ENCODE peak calls at places on chromosomes 5 and 9, in ten cellular contexts. C, N, H, Q, D, P, K, J, A and I are unnamed samples.

GRCh38 chr5:75651575-75651974 is 40.3 kb downstream of the ANKDD1B start:
- DNase-seq in P (no peak), K (no peak), N (no peak), J (no peak), D (no peak), A (no peak), C (no peak), Q (no peak), H (no peak), I (no peak)

GRCh38 chr5:31408814-31409213 is 123.1 kb downstream of the DROSHA start:
- DNase-seq in J (no peak), D (no peak), C (no peak), Q (no peak), P (no peak), A (no peak), N (no peak), H (peak; percentile 90), K (no peak), I (no peak)

GRCh38 chr5:1443991-1444360 is 1.3 kb downstream of the SLC6A3 start:
- DNase-seq in K (no peak), P (no peak), C (no peak), N (no peak), A (no peak), H (no peak), Q (no peak), D (no peak), J (no peak), I (no peak)

GRCh38 chr5:180436275-180436674 is 57.9 kb upstream of the CNOT6 start:
- DNase-seq in Q (no peak), N (no peak), P (no peak), K (no peak), A (no peak), H (no peak), D (no peak), C (no peak), J (no peak), I (no peak)

GRCh38 chr5:54904425-54904824 is 81.0 kb downstream of the ESM1 start:
- DNase-seq in C (no peak), P (no peak), D (peak; percentile 63), K (no peak), J (no peak), H (peak; percentile 39), Q (no peak), N (peak; percentile 52), A (no peak), I (no peak)

GRCh38 chr5:173234129-173234793 is 745 bp downstream of the NKX2-5 start:
- DNase-seq in A (no peak), D (peak; percentile 71), N (no peak), H (no peak), P (no peak), C (no peak), K (no peak), J (no peak), Q (no peak), I (no peak)

GRCh38 chr9:35649431-35650340 is 1.0 kb downstream of the SIT1 start:
- DNase-seq in C (no peak), P (no peak), K (peak; percentile 49), N (no peak), Q (no peak), A (peak; percentile 88), D (no peak), J (no peak), H (no peak), I (peak; percentile 60)

GRCh38 chr5:96629774-96630173 is 32.4 kb upstream of the CAST start:
- DNase-seq in A (no peak), H (peak; percentile 99), J (peak; percentile 61), N (peak; percentile 44), Q (no peak), D (peak; percentile 44), C (no peak), P (peak; percentile 77), K (no peak), I (no peak)

GRCh38 chr5:2746642-2747041 is 4.8 kb downstream of the IRX2 start:
- DNase-seq in C (no peak), K (no peak), Q (no peak), J (peak; percentile 26), N (no peak), D (no peak), P (no peak), A (no peak), H (peak; percentile 84), I (no peak)

GRCh38 chr5:138438724-138439536 is at the start of gene REEP2:
- DNase-seq in N (peak; percentile 42), D (peak; percentile 96), A (peak; percentile 71), K (peak; percentile 82), P (peak; percentile 35), J (no peak), H (peak; percentile 43), C (no peak), Q (no peak), I (peak; percentile 61)

GRCh38 chr9:135877776-135878527 is 29.4 kb downstream of the CAMSAP1 start:
- DNase-seq in P (no peak), Q (no peak), D (no peak), J (no peak), H (no peak), C (no peak), N (no peak), K (no peak), A (no peak), I (no peak)

GRCh38 chr5:113183694-113184093 is 207.1 kb downstream of the DCP2 start:
- DNase-seq in K (no peak), C (no peak), Q (no peak), J (no peak), P (no peak), D (no peak), H (no peak), N (no peak), A (no peak), I (no peak)

GRCh38 chr5:148776780-148777179 is 49.6 kb upstream of the ADRB2 start:
- DNase-seq in C (no peak), H (peak; percentile 95), D (no peak), N (peak; percentile 41), K (no peak), J (no peak), Q (no peak), A (peak; percentile 70), P (peak; percentile 44), I (no peak)

GRCh38 chr5:34957299-34957698 is 27.9 kb downstream of the DNAJC21 start:
- DNase-seq in K (no peak), D (no peak), A (no peak), J (no peak), N (no peak), P (no peak), Q (no peak), C (no peak), H (no peak), I (no peak)

GRCh38 chr5:156479864-156480263 is 152.9 kb downstream of the SGCD start:
- DNase-seq in N (no peak), A (no peak), P (no peak), H (no peak), Q (no peak), J (no peak), D (no peak), C (no peak), K (no peak), I (no peak)

GRCh38 chr5:149265559-149265958 is 6.1 kb upstream of the AFAP1L1 start:
- DNase-seq in D (no peak), P (no peak), K (no peak), N (peak; percentile 77), H (peak; percentile 46), A (no peak), Q (no peak), J (no peak), C (peak; percentile 44), I (no peak)

GRCh38 chr5:134161712-134162395 is 14.9 kb downstream of the SKP1 start:
- DNase-seq in J (no peak), P (no peak), C (no peak), H (no peak), K (no peak), N (no peak), Q (no peak), D (no peak), A (no peak), I (no peak)

DNA sequence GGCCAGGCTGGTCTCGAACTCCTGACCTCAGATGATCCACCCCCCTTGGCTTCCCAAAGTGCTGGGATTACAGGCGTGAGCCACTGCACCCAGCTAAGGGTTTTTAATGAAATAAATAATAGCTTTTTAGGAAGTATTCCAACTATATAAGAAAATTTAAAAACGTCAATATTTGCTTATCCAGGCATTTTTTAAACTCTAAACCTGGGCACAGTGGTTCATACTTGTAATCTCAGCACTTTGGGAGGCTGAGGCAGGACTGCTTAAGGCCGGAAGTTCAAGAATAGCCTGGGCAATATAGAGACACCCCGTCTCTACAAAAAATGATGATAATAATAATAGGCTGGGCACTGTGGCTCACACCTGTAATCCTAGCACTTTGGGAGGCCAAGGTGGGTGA is 14.2 kb downstream of the SKP1 start:
- DNase-seq in D (no peak), Q (no peak), A (no peak), C (no peak), N (no peak), H (no peak), P (no peak), J (no peak), K (no peak), I (no peak)
- H3K36me3 ChIP-seq in D (peaks cover 36% of the 10 kb centered on the region), Q (peaks cover 30% of the 10 kb centered on the region), A (peaks cover 67% of the 10 kb centered on the region), C (peaks cover 18% of the 10 kb centered on the region), N (peaks cover 18% of the 10 kb centered on the region), H (peaks cover 35% of the 10 kb centered on the region), P (peaks cover 64% of the 10 kb centered on the region), J (peaks cover 25% of the 10 kb centered on the region), K (peaks cover 5% of the 10 kb centered on the region), I (peaks cover 50% of the 10 kb centered on the region)

GRCh38 chr9:23824241-23825142 is 1.5 kb downstream of the ELAVL2 start:
- DNase-seq in H (peak; percentile 60), J (no peak), C (no peak), D (peak; percentile 90), Q (no peak), N (no peak), A (no peak), K (no peak), P (peak; percentile 21), I (no peak)
- H3K4me3 ChIP-seq in H (peak overlapping the region; percentile 71), J (no peak overlapping the region), C (peak overlapping the region; percentile 62), D (peak overlapping the region; percentile 77), Q (no peak overlapping the region), N (no peak overlapping the region), A (peak overlapping the region; percentile 32), K (no peak overlapping the region), P (no peak overlapping the region), I (no peak overlapping the region)

DNA sequence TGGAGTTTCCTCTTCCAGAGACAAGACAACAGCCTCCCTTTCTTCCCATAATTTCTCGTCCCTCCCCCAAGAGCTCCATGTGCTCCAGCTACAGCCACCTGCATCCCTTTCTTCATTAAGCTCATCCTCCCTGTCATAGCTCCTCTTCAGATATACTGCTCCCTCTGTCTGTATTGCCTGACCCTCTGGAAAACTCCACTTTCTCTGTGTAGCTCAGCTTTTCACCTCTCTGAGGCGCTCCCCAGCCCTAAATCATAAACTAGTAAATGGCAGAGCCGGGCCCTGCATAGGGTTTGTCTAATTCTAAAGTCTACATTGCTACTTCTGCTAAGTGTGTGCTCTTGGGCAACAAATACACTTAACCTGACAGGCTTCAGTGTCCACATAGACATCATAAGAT is 8.8 kb upstream of the PLIN2 start:
- DNase-seq in C (no peak), Q (no peak), H (no peak), D (no peak), K (no peak), A (no peak), N (no peak), P (no peak), J (no peak), I (no peak)
- TF ChIP-seq CTCF in C (no peak), Q (no peak), H (no peak), D (no peak), K (no peak), A (no peak), N (no peak), P (no peak), J (no peak), I (no peak)

GRCh38 chr5:146233441-146233840 is 30.0 kb downstream of the RBM27 start:
- DNase-seq in A (peak; percentile 65), H (no peak), C (peak; percentile 44), K (no peak), J (no peak), D (no peak), N (no peak), P (no peak), Q (no peak), I (no peak)

GRCh38 chr5:146229222-146229621 is 25.8 kb downstream of the RBM27 start:
- DNase-seq in C (no peak), A (no peak), K (no peak), D (no peak), N (no peak), H (no peak), J (no peak), P (no peak), Q (no peak), I (no peak)
- H3K36me3 ChIP-seq in C (peaks cover 9% of the 10 kb centered on the region), A (peaks cover 34% of the 10 kb centered on the region), K (peaks cover 7% of the 10 kb centered on the region), D (peaks cover 16% of the 10 kb centered on the region), N (no peaks in the 10 kb centered on the region), H (peaks cover 38% of the 10 kb centered on the region), J (peaks cover 13% of the 10 kb centered on the region), P (peaks cover 37% of the 10 kb centered on the region), Q (no peaks in the 10 kb centered on the region), I (peaks cover 24% of the 10 kb centered on the region)